ENCODE peak calls at places on chromosomes 4 and X, in four cellular contexts. Q, B, L and V are unnamed samples.

GRCh38 chr4:54852061-54852460 is 194.3 kb downstream of the KIT start:
- DNase-seq in Q (no peak), B (no peak), L (no peak), V (no peak)

GRCh38 chrX:48153769-48154168 is 23.3 kb downstream of the SPACA5B start:
- DNase-seq in Q (no peak), B (no peak), L (no peak), V (no peak)

GRCh38 chrX:52574416-52575275 is 57.8 kb upstream of the XAGE1B start:
- DNase-seq in Q (peak; percentile 15), B (peak; percentile 15), L (peak; percentile 15), V (no peak)

GRCh38 chr4:164531336-164531735 is 222.6 kb upstream of the SMIM31 start:
- DNase-seq in Q (no peak), B (no peak), L (no peak), V (no peak)

GRCh38 chr4:94595013-94595412 is 143.3 kb downstream of the PDLIM5 start:
- DNase-seq in Q (no peak), B (no peak), L (no peak), V (no peak)

GRCh38 chr4:19657856-19658255 is 593.8 kb upstream of the SLIT2 start:
- DNase-seq in Q (no peak), B (no peak), L (no peak), V (no peak)

GRCh38 chrX:43218198-43218597 is 437.9 kb upstream of the MAOA start:
- DNase-seq in Q (no peak), B (no peak), L (no peak), V (no peak)

GRCh38 chrX:8988456-8988855 is 45.5 kb downstream of the FAM9B start:
- DNase-seq in Q (no peak), B (no peak), L (peak; percentile 24), V (no peak)

GRCh38 chrX:115562492-115562872 is 1.5 kb downstream of the PLS3 start:
- DNase-seq in Q (no peak), B (no peak), L (no peak), V (no peak)

GRCh38 chr4:5051210-5051691 is at the start of gene STK32B:
- DNase-seq in Q (no peak), B (no peak), L (peak; percentile 67), V (no peak)

GRCh38 chr4:2212831-2213230 is 29.1 kb downstream of the HAUS3 start:
- DNase-seq in Q (no peak), B (no peak), L (no peak), V (no peak)

GRCh38 chrX:94178145-94178790 is 504.3 kb downstream of the FAM133A start:
- DNase-seq in Q (no peak), B (no peak), L (no peak), V (no peak)

GRCh38 chr4:3718462-3718861 is 47.7 kb upstream of the ADRA2C start:
- DNase-seq in Q (no peak), B (no peak), L (no peak), V (no peak)

GRCh38 chr4:2482693-2483092 is 13.8 kb downstream of the RNF4 start:
- DNase-seq in Q (no peak), B (no peak), L (no peak), V (no peak)

GRCh38 chrX:19728083-19728648 is 159.2 kb downstream of the SH3KBP1 start:
- DNase-seq in Q (no peak), B (no peak), L (no peak), V (no peak)

GRCh38 chr4:159444668-159445067 is 341.8 kb downstream of the RAPGEF2 start:
- DNase-seq in Q (no peak), B (no peak), L (no peak), V (no peak)

GRCh38 chr4:108109997-108110416 is 58.7 kb downstream of the LEF1 start:
- DNase-seq in Q (no peak), B (no peak), L (no peak), V (no peak)

GRCh38 chrX:148577711-148578110 is 77.3 kb downstream of the AFF2 start:
- DNase-seq in Q (no peak), B (no peak), L (no peak), V (no peak)

GRCh38 chr4:142156246-142156645 is 519.9 kb downstream of the IL15 start:
- DNase-seq in Q (no peak), B (no peak), L (no peak), V (no peak)

GRCh38 chr4:173135241-173135847 is 33.3 kb upstream of the GALNT7 start:
- DNase-seq in Q (no peak), B (no peak), L (no peak), V (no peak)

GRCh38 chr4:36237366-36238353 is 6.7 kb downstream of the ARAP2 start:
- DNase-seq in Q (no peak), B (no peak), L (no peak), V (no peak)

GRCh38 chr4:165129924-165130323 is 17.3 kb upstream of the TMEM192 start:
- DNase-seq in Q (no peak), B (no peak), L (no peak), V (no peak)

GRCh38 chrX:40158036-40158706 is 60.4 kb upstream of the BCOR start:
- DNase-seq in Q (no peak), B (no peak), L (no peak), V (no peak)

GRCh38 chrX:139448996-139449395 is 81.5 kb upstream of the F9 start:
- DNase-seq in Q (no peak), B (no peak), L (no peak), V (no peak)

GRCh38 chrX:11666180-11666579 is 460 bp upstream of the ARHGAP6 start:
- DNase-seq in Q (no peak), B (no peak), L (no peak), V (no peak)

GRCh38 chr4:40292313-40292759 is 42.8 kb upstream of the CHRNA9 start:
- DNase-seq in Q (no peak), B (no peak), L (no peak), V (no peak)

GRCh38 chr4:150960079-150960478 is 55.0 kb downstream of the LRBA start:
- DNase-seq in Q (no peak), B (no peak), L (no peak), V (no peak)

GRCh38 chr4:173191623-173192041 is 23.0 kb downstream of the GALNT7 start:
- DNase-seq in Q (no peak), B (no peak), L (no peak), V (no peak)

GRCh38 chr4:155667538-155668511 is 1.2 kb downstream of the GUCY1A1 start:
- DNase-seq in Q (peak; percentile 73), B (no peak), L (no peak), V (no peak)

GRCh38 chrX:118761950-118762725 is 34.7 kb downstream of the IL13RA1 start:
- DNase-seq in Q (no peak), B (no peak), L (no peak), V (no peak)

GRCh38 chr4:10196191-10196590 is 79.6 kb upstream of the WDR1 start:
- DNase-seq in Q (no peak), B (no peak), L (no peak), V (no peak)

GRCh38 chr4:148776944-148777343 is 334.7 kb upstream of the NR3C2 start:
- DNase-seq in Q (no peak), B (no peak), L (no peak), V (no peak)

GRCh38 chr4:33924239-33924638 is 2320.1 kb downstream of the ARAP2 start:
- DNase-seq in Q (no peak), B (no peak), L (peak; percentile 2), V (no peak)

GRCh38 chr4:95510145-95510544 is 38.6 kb downstream of the UNC5C start:
- DNase-seq in Q (peak; percentile 16), B (no peak), L (no peak), V (no peak)

GRCh38 chr4:6781561-6781960 is 966 bp upstream of the KIAA0232 start:
- DNase-seq in Q (no peak), B (no peak), L (no peak), V (no peak)

GRCh38 chrX:10048076-10048475 is 80.9 kb downstream of the CLDN34 start:
- DNase-seq in Q (no peak), B (no peak), L (no peak), V (no peak)